ENCODE peak calls at places on chromosomes 11 and 22, in ten cellular contexts. B, R, N, K, Y, X, A, I, O and Z are unnamed samples.

GRCh38 chr22:45992737-45993136 is 15.8 kb upstream of the WNT7B start:
- DNase-seq in N (no peak), A (no peak), I (no peak), Y (no peak), K (no peak), B (no peak), O (no peak), X (no peak), R (no peak), Z (no peak)

GRCh38 chr11:13462311-13462927 is 603 bp downstream of the BTBD10 start:
- DNase-seq in A (peak; percentile 20), B (peak; percentile 54), K (peak; percentile 59), Y (peak; percentile 28), N (no peak), X (peak; percentile 69), I (peak; percentile 94), O (peak; percentile 61), R (peak; percentile 71), Z (no peak)

GRCh38 chr11:114257621-114258558 is 38.3 kb upstream of the NNMT start:
- DNase-seq in K (no peak), N (no peak), B (peak; percentile 84), O (peak; percentile 72), A (peak; percentile 89), Y (peak; percentile 64), R (peak; percentile 68), I (peak; percentile 95), X (peak; percentile 70), Z (peak; percentile 75)

GRCh38 chr11:57439786-57440185 is 12.9 kb upstream of the SLC43A3 start:
- DNase-seq in R (no peak), I (no peak), Y (no peak), K (no peak), A (no peak), X (no peak), B (no peak), O (no peak), N (no peak), Z (no peak)

GRCh38 chr11:133946541-133947297 is 10.0 kb downstream of the IGSF9B start:
- DNase-seq in K (no peak), Y (no peak), N (no peak), A (no peak), R (no peak), X (no peak), O (peak; percentile 51), I (no peak), B (no peak), Z (no peak)

GRCh38 chr11:65861165-65861505 is 902 bp downstream of the MUS81 start:
- DNase-seq in N (no peak), A (no peak), O (no peak), R (no peak), X (no peak), I (no peak), B (peak; percentile 45), Y (no peak), K (no peak), Z (no peak)

GRCh38 chr11:48020092-48020755 is 39.9 kb downstream of the PTPRJ start:
- DNase-seq in Y (no peak), R (no peak), N (no peak), K (peak; percentile 92), I (no peak), A (no peak), X (no peak), B (no peak), O (no peak), Z (no peak)

GRCh38 chr11:75773595-75774353 is 5.2 kb downstream of the DGAT2 start:
- DNase-seq in B (no peak), Y (no peak), I (no peak), O (no peak), A (no peak), R (peak; percentile 32), K (peak; percentile 86), X (no peak), N (no peak), Z (no peak)

GRCh38 chr11:13335319-13335718 is 57.7 kb downstream of the BMAL1 start:
- DNase-seq in X (peak; percentile 27), R (peak; percentile 71), A (peak; percentile 76), B (peak; percentile 59), O (peak; percentile 42), Y (peak; percentile 78), I (peak; percentile 91), N (no peak), K (peak; percentile 41), Z (no peak)

GRCh38 chr11:14645247-14645912 is 1.8 kb downstream of the PDE3B start:
- DNase-seq in Y (peak; percentile 20), R (no peak), K (no peak), N (no peak), O (no peak), I (no peak), X (no peak), B (no peak), A (peak; percentile 52), Z (no peak)

GRCh38 chr22:35903571-35904331 is 124.9 kb downstream of the RBFOX2 start:
- DNase-seq in X (no peak), K (no peak), R (no peak), N (no peak), Y (no peak), A (no peak), O (no peak), I (no peak), B (no peak), Z (no peak)

GRCh38 chr22:17496843-17497242 is 66.5 kb upstream of the SLC25A18 start:
- DNase-seq in X (no peak), N (no peak), O (no peak), A (no peak), Y (no peak), R (peak; percentile 48), I (peak; percentile 70), B (no peak), K (peak; percentile 14), Z (no peak)
- TF ChIP-seq CTCF in X (no peak), N (no peak), O (no peak), A (no peak), Y (no peak), R (no peak), I (no peak), B (no peak), K (no peak), Z (no peak)

GRCh38 chr11:70942593-70942992 is 309.8 kb downstream of the SHANK2 start:
- DNase-seq in O (no peak), X (no peak), R (no peak), Y (peak; percentile 1), N (no peak), B (no peak), I (no peak), K (peak; percentile 24), A (peak; percentile 2), Z (no peak)
- TF ChIP-seq CTCF in O (peak; percentile 14), X (no peak), R (no peak), Y (peak; percentile 21), N (peak; percentile 33), B (no peak), I (no peak), K (peak; percentile 81), A (peak; percentile 27), Z (peak; percentile 65)

GRCh38 chr11:58647866-58648265 is 25.4 kb downstream of the CNTF start:
- DNase-seq in K (no peak), O (no peak), A (no peak), I (no peak), Y (no peak), B (no peak), R (no peak), N (no peak), X (no peak), Z (no peak)
- TF ChIP-seq CTCF in K (no peak), O (no peak), A (no peak), I (no peak), Y (no peak), B (no peak), R (no peak), N (no peak), X (no peak), Z (no peak)

DNA sequence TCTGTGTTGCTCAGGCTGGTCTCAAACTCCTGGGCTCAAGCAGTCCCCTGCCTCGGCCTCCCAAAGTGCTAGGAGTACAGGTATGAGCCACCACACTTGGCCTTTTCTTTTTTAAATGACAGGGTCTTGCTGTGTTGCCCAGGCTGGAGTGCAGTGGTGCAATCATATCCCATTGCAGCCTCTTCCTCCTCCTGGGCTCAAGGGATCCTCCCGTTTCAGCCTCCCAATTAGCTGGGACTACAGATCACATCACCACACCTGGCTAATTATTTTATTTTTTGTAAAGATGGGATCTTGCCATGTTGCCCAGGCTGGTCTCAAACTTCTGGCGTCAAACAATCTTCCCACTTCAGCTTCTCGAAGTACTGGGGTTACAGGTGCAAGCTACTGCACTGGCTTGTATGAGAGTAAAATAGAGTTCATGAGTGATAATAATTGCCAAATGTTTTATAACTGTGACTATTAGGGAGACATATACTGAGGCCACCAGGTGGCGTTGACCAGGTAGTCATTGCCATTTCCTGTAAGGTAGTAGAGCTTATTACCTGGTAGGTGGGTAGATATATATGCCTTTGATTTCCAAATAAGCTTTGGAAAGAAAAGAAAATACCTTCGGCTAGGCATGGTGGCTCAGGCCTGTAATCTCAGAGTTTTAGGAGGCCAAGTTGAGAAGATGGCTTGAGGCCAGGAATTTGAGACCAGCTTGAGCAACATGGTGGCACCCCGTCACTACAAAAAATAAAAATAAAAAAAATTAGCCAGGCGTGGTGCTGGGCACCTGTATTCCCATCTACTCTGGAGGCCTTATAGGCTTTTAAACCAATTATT is 5.4 kb downstream of the FDX1 start:
- DNase-seq in A (peak; percentile 8), K (peak; percentile 47), I (no peak), O (no peak), R (no peak), Y (no peak), N (no peak), X (no peak), B (no peak), Z (no peak)
- TF ChIP-seq CTCF in A (peak; percentile 33), K (peak; percentile 79), I (no peak), O (no peak), R (no peak), Y (peak; percentile 14), N (no peak), X (no peak), B (no peak), Z (peak; percentile 31)